ENCODE peak calls at places on chromosomes 5 and 9, in nine cellular contexts. One of them, this sample, is unnamed.

GRCh38 chr5:28344803-28345433 is 1306.5 kb upstream of the CDH9 start:
- DNase-seq in HEK293T: peak
- DNase-seq in tibial artery: no peak
- DNase-seq in AG04449: no peak
- DNase-seq in gastrocnemius medialis: no peak
- DNase-seq in epithelial cell of prostate: no peak
- DNase-seq in NCI-H1048: peak
- DNase-seq in A549: peak
- DNase-seq in suprapubic skin: no peak
- DNase-seq in this sample: no peak

GRCh38 chr5:135324897-135325650 is 74.0 kb downstream of the MACROH2A1 start:
- DNase-seq in HEK293T: no peak
- DNase-seq in tibial artery: no peak
- DNase-seq in AG04449: no peak
- DNase-seq in gastrocnemius medialis: no peak
- DNase-seq in epithelial cell of prostate: no peak
- DNase-seq in NCI-H1048: no peak
- DNase-seq in A549: no peak
- DNase-seq in suprapubic skin: peak
- DNase-seq in this sample: no peak

GRCh38 chr5:96997265-96997859 is 61.5 kb downstream of the LNPEP start:
- DNase-seq in HEK293T: peak
- DNase-seq in tibial artery: no peak
- DNase-seq in AG04449: no peak
- DNase-seq in gastrocnemius medialis: no peak
- DNase-seq in epithelial cell of prostate: no peak
- DNase-seq in NCI-H1048: no peak
- DNase-seq in A549: peak
- DNase-seq in suprapubic skin: no peak
- DNase-seq in this sample: no peak

GRCh38 chr5:14105717-14106435 is 37.3 kb upstream of the TRIO start:
- DNase-seq in HEK293T: no peak
- DNase-seq in tibial artery: no peak
- DNase-seq in AG04449: peak
- DNase-seq in gastrocnemius medialis: no peak
- DNase-seq in epithelial cell of prostate: no peak
- DNase-seq in NCI-H1048: peak
- DNase-seq in A549: peak
- DNase-seq in suprapubic skin: no peak
- DNase-seq in this sample: no peak

GRCh38 chr5:141618030-141618803 is 583 bp downstream of the DIAPH1 start:
- DNase-seq in HEK293T: peak
- DNase-seq in tibial artery: peak
- DNase-seq in AG04449: no peak
- DNase-seq in gastrocnemius medialis: peak
- DNase-seq in epithelial cell of prostate: peak
- DNase-seq in NCI-H1048: no peak
- DNase-seq in A549: peak
- DNase-seq in suprapubic skin: no peak
- DNase-seq in this sample: no peak

GRCh38 chr9:134730761-134731496 is 89.3 kb downstream of the COL5A1 start:
- DNase-seq in HEK293T: no peak
- DNase-seq in tibial artery: no peak
- DNase-seq in AG04449: no peak
- DNase-seq in gastrocnemius medialis: no peak
- DNase-seq in epithelial cell of prostate: no peak
- DNase-seq in NCI-H1048: no peak
- DNase-seq in A549: no peak
- DNase-seq in suprapubic skin: no peak
- DNase-seq in this sample: no peak

GRCh38 chr9:34331191-34331590 is 1.8 kb downstream of the NUDT2 start:
- DNase-seq in HEK293T: no peak
- DNase-seq in tibial artery: no peak
- DNase-seq in AG04449: no peak
- DNase-seq in gastrocnemius medialis: no peak
- DNase-seq in epithelial cell of prostate: no peak
- DNase-seq in NCI-H1048: no peak
- DNase-seq in A549: no peak
- DNase-seq in suprapubic skin: no peak
- DNase-seq in this sample: no peak

GRCh38 chr5:135332519-135333150 is 66.4 kb downstream of the MACROH2A1 start:
- DNase-seq in HEK293T: peak
- DNase-seq in tibial artery: no peak
- DNase-seq in AG04449: no peak
- DNase-seq in gastrocnemius medialis: no peak
- DNase-seq in epithelial cell of prostate: no peak
- DNase-seq in NCI-H1048: no peak
- DNase-seq in A549: peak
- DNase-seq in suprapubic skin: no peak
- DNase-seq in this sample: no peak

GRCh38 chr9:135478858-135479468 is 619 bp upstream of the PPP1R26 start:
- DNase-seq in HEK293T: peak
- DNase-seq in tibial artery: peak
- DNase-seq in AG04449: no peak
- DNase-seq in gastrocnemius medialis: no peak
- DNase-seq in epithelial cell of prostate: no peak
- DNase-seq in NCI-H1048: no peak
- DNase-seq in A549: peak
- DNase-seq in suprapubic skin: no peak
- DNase-seq in this sample: no peak

GRCh38 chr5:53069626-53070025 is 39.9 kb downstream of the MOCS2 start:
- DNase-seq in HEK293T: no peak
- DNase-seq in tibial artery: no peak
- DNase-seq in AG04449: no peak
- DNase-seq in gastrocnemius medialis: no peak
- DNase-seq in epithelial cell of prostate: peak
- DNase-seq in NCI-H1048: no peak
- DNase-seq in A549: no peak
- DNase-seq in suprapubic skin: no peak
- DNase-seq in this sample: no peak

GRCh38 chr5:177469061-177469628 is 4.3 kb downstream of the DBN1 start:
- DNase-seq in HEK293T: no peak
- DNase-seq in tibial artery: no peak
- DNase-seq in AG04449: no peak
- DNase-seq in gastrocnemius medialis: no peak
- DNase-seq in epithelial cell of prostate: no peak
- DNase-seq in NCI-H1048: no peak
- DNase-seq in A549: no peak
- DNase-seq in suprapubic skin: no peak
- DNase-seq in this sample: no peak

GRCh38 chr9:16726718-16727451 is 143.6 kb downstream of the BNC2 start:
- DNase-seq in HEK293T: peak
- DNase-seq in tibial artery: peak
- DNase-seq in AG04449: no peak
- DNase-seq in gastrocnemius medialis: peak
- DNase-seq in epithelial cell of prostate: no peak
- DNase-seq in NCI-H1048: peak
- DNase-seq in A549: peak
- DNase-seq in suprapubic skin: peak
- DNase-seq in this sample: peak

GRCh38 chr9:14306672-14307646 is 7.0 kb downstream of the NFIB start:
- DNase-seq in HEK293T: no peak
- DNase-seq in tibial artery: no peak
- DNase-seq in AG04449: no peak
- DNase-seq in gastrocnemius medialis: peak
- DNase-seq in epithelial cell of prostate: no peak
- DNase-seq in NCI-H1048: no peak
- DNase-seq in A549: no peak
- DNase-seq in suprapubic skin: no peak
- DNase-seq in this sample: no peak

GRCh38 chr5:112253478-112254250 is 165.4 kb downstream of the EPB41L4A start:
- DNase-seq in HEK293T: no peak
- DNase-seq in tibial artery: peak
- DNase-seq in AG04449: no peak
- DNase-seq in gastrocnemius medialis: peak
- DNase-seq in epithelial cell of prostate: no peak
- DNase-seq in NCI-H1048: no peak
- DNase-seq in A549: no peak
- DNase-seq in suprapubic skin: no peak
- DNase-seq in this sample: peak

GRCh38 chr5:6556802-6557102 is 76.1 kb downstream of the NSUN2 start:
- DNase-seq in HEK293T: no peak
- DNase-seq in tibial artery: no peak
- DNase-seq in AG04449: no peak
- DNase-seq in gastrocnemius medialis: no peak
- DNase-seq in epithelial cell of prostate: no peak
- DNase-seq in NCI-H1048: no peak
- DNase-seq in A549: no peak
- DNase-seq in suprapubic skin: no peak
- DNase-seq in this sample: no peak

GRCh38 chr5:10324519-10325370 is 17.0 kb upstream of the CMBL start:
- DNase-seq in HEK293T: no peak
- DNase-seq in tibial artery: no peak
- DNase-seq in AG04449: no peak
- DNase-seq in gastrocnemius medialis: no peak
- DNase-seq in epithelial cell of prostate: no peak
- DNase-seq in NCI-H1048: no peak
- DNase-seq in A549: no peak
- DNase-seq in suprapubic skin: no peak
- DNase-seq in this sample: no peak

GRCh38 chr5:66680804-66681203 is 84.6 kb downstream of the MAST4 start:
- DNase-seq in HEK293T: no peak
- DNase-seq in tibial artery: no peak
- DNase-seq in AG04449: no peak
- DNase-seq in gastrocnemius medialis: no peak
- DNase-seq in epithelial cell of prostate: no peak
- DNase-seq in NCI-H1048: no peak
- DNase-seq in A549: no peak
- DNase-seq in suprapubic skin: no peak
- DNase-seq in this sample: no peak

GRCh38 chr9:2722715-2723114 is 5.4 kb downstream of the KCNV2 start:
- DNase-seq in HEK293T: no peak
- DNase-seq in tibial artery: no peak
- DNase-seq in AG04449: peak
- DNase-seq in gastrocnemius medialis: peak
- DNase-seq in epithelial cell of prostate: peak
- DNase-seq in NCI-H1048: no peak
- DNase-seq in A549: no peak
- DNase-seq in suprapubic skin: no peak
- DNase-seq in this sample: no peak

This sample was measured in thoracic aorta.